ENCODE peak calls at places on chromosomes 12 and 14, in five cellular contexts. O, J, P, K and E are unnamed samples. For H3K4me1, the result is how much of the 10 kb centered on the place peaks cover.

GRCh38 chr12:92899388-92900001 is 29.6 kb downstream of the EEA1 start:
- DNase-seq in J (no peak), O (no peak), P (peak), K (peak), E (no peak)

GRCh38 chr14:55328317-55328716 is 57.1 kb downstream of the FBXO34 start:
- DNase-seq in K (no peak), P (peak), J (no peak), O (no peak), E (no peak)

GRCh38 chr12:57864382-57864781 is 17.9 kb upstream of the CTDSP2 start:
- DNase-seq in K (no peak), O (peak), J (no peak), P (no peak), E (no peak)

GRCh38 chr12:49021292-49021915 is 2.8 kb upstream of the PRKAG1 start:
- DNase-seq in O (peak), K (no peak), J (no peak), P (no peak), E (no peak)

GRCh38 chr12:109695420-109695819 is 18.2 kb upstream of the FAM222A start:
- DNase-seq in P (no peak), K (no peak), J (no peak), O (no peak), E (no peak)

GRCh38 chr12:121748218-121748570 is 35.6 kb downstream of the TMEM120B start:
- DNase-seq in J (peak), O (peak), P (no peak), K (no peak), E (no peak)

GRCh38 chr14:79693935-79694334 is 517.4 kb downstream of the DIO2 start:
- DNase-seq in J (no peak), K (no peak), O (no peak), P (no peak), E (no peak)

GRCh38 chr12:111034911-111035577 is 114.7 kb upstream of the MYL2 start:
- DNase-seq in P (no peak), J (peak), O (peak), K (no peak), E (peak)

GRCh38 chr14:103705158-103705523 is 10.1 kb downstream of the XRCC3 start:
- DNase-seq in J (no peak), O (no peak), K (peak), P (no peak), E (no peak)

DNA sequence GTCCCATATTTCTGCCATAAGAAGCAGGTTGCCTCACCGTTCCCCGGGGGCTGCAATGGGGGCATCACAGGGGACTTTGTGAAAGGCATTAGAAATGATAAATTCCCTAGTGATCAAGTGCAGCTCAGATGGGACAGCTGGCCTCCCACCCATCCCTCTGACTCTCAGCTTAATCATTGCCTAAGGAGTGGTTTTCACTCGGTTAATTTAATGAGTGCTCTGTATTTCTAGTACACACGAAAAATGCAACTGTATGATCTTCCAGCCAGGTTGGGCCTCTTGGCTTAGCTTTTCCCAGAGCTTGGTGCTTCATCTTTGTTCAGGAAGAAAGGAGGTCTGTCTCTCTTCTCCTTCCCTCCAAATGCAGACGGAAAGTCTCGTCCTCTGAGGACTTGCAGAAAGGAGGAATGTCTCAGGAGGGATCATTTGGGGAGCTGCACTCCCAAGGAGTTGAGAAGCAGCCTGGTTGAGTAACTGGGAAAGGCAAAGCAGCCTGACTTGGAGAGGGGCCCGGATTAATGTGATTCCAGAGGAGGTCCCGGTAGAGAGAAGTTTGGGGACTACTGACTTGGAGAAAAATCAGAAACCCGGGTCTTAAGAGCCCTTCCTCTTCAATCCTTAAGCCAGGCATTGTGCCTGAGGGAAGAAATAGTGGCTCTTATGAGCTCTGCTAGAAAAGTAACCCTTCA is 7.2 kb downstream of the CD9 start:
- DNase-seq in P (no peak), K (no peak), J (no peak), O (no peak), E (no peak)
- H3K4me1 ChIP-seq in P (under half), K (under half), J (under half), O (under half), E (under half)

DNA sequence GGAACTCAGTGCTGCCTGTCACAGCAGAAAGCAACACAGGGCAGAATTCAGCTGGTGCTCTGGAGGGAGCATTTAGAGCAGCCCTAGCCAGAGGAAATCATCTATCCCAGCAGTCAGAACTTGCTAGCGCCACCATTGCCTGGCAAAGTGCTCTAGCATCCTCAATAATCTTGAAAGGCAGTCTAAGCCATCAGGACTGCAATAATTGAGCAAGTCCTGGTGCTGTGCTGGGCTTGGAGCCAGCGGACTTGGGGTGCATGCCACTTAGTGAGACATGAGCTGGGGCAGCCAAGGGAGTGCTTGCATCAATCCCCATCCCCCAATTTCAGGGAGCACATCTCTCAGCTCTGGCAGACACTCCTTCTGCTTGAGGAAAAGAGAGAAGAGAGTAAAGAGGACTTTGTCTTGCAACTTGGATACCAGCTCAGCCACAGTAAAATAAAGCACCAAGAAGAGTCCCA is 44.7 kb upstream of the ZDHHC17 start:
- DNase-seq in O (no peak), K (no peak), P (no peak), J (no peak), E (no peak)
- H3K14ac ChIP-seq in O (no peak), K (peak), P (peak), J (no peak), E (no peak)

GRCh38 chr14:61584258-61584657 is 111.1 kb upstream of the HIF1A start:
- DNase-seq in O (no peak), K (no peak), P (peak), J (no peak), E (no peak)
- H2BK12ac ChIP-seq in O (no peak), K (peak), P (no peak), J (no peak), E (no peak)

DNA sequence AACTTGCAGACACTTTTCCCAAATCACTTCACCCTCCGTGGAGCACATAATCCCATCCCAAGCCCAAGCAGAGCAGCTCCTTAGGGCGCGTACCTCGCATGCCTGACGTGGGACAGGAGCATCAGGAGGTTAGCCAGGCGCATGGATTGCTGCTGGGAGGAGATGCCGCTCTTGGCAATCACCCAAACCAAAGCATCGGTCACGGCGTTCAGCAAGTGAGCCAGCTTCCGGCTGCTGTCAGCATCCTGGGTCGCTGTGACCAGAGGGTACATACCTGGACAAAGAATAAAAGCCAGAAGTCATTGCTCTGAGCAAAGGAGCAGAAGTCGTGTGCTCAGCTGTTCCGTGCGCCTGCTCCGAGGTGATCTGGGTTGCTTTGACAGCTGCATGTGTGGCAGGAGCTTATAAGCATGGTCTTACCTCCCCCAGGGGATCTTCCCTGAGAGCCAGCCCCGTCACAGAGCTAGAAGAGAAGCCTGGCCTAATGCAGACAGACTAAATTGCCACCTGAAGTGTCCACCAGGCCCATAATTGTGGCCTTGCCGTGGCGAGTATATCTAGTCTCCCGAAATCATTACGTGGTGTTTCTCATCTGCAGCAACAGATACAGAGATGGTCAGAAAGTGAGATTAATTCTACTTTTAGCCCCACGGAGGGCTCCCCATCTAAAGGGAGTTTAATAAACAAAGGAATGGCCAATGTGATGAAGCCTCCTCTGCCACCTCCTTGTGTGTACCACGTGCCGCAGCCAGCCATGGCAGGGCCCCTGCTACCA is 59.1 kb downstream of the ESR2 start:
- DNase-seq in J (no peak), K (peak), O (no peak), P (no peak), E (no peak)
- H3K4me1 ChIP-seq in J (under half), K (under half), O (under half), P (under half), E (under half)

DNA sequence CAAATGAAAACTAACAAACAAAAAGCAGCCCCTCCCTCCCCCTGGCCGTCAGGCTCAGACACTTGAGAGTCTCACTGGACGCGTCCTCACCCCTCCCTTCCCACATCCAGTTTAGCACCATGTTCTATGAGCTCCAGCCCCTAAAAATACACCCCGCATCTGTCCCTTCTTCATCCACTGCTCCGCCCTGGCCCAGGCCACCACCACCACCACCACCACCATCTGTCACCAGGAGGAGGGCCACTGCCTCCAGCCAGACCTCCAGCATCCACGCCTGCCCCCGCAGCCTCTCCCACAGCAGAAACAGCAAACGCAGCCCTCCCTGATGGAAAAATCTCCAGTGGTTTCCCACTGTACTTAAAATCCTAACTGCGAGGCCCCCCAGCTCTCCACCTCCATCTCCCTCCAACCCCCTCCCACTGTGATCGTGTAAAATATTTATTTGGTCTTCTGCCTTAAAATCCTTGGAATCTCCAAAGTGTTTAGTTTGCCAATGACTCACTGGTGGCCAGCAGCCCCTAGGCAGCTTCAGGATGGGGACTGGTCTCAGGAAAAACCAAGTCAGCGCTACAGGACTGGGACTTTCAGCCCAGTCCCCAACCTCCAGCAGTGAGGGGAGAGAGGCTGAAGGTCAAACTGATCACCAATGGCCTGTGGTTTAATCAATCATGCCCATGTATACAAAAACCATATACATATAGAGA is 95.0 kb downstream of the SCARB1 start:
- DNase-seq in P (peak), K (peak), J (no peak), O (no peak), E (no peak)
- H3K14ac ChIP-seq in P (no peak), K (no peak), J (no peak), O (no peak), E (no peak)

GRCh38 chr12:13841358-13841757 is 140.0 kb downstream of the GRIN2B start:
- DNase-seq in O (no peak), J (no peak), K (no peak), P (no peak), E (no peak)
- H2BK12ac ChIP-seq in O (no peak), J (no peak), K (no peak), P (no peak), E (no peak)

GRCh38 chr14:75540479-75540851 is 18.2 kb downstream of the BATF start:
- DNase-seq in P (no peak), O (no peak), J (no peak), K (no peak), E (no peak)
- H3K4me1 ChIP-seq in P (under half), O (under half), J (under half), K (under half), E (under half)

GRCh38 chr14:75448209-75448608 is 20.4 kb downstream of the JDP2 start:
- DNase-seq in J (no peak), O (no peak), P (no peak), K (no peak), E (no peak)

GRCh38 chr14:75446447-75446846 is 18.6 kb downstream of the JDP2 start:
- DNase-seq in J (no peak), O (no peak), P (no peak), K (no peak), E (no peak)

GRCh38 chr14:75450381-75451276 is 22.8 kb downstream of the JDP2 start:
- DNase-seq in K (no peak), O (no peak), J (no peak), P (no peak), E (no peak)

GRCh38 chr14:75452324-75452723 is 24.5 kb downstream of the JDP2 start:
- DNase-seq in P (no peak), K (no peak), O (no peak), J (no peak), E (no peak)

GRCh38 chr14:75449703-75450102 is 21.9 kb downstream of the JDP2 start:
- DNase-seq in K (no peak), O (no peak), J (no peak), P (no peak), E (no peak)
- H3K14ac ChIP-seq in K (no peak), O (no peak), J (no peak), P (no peak), E (no peak)

DNA sequence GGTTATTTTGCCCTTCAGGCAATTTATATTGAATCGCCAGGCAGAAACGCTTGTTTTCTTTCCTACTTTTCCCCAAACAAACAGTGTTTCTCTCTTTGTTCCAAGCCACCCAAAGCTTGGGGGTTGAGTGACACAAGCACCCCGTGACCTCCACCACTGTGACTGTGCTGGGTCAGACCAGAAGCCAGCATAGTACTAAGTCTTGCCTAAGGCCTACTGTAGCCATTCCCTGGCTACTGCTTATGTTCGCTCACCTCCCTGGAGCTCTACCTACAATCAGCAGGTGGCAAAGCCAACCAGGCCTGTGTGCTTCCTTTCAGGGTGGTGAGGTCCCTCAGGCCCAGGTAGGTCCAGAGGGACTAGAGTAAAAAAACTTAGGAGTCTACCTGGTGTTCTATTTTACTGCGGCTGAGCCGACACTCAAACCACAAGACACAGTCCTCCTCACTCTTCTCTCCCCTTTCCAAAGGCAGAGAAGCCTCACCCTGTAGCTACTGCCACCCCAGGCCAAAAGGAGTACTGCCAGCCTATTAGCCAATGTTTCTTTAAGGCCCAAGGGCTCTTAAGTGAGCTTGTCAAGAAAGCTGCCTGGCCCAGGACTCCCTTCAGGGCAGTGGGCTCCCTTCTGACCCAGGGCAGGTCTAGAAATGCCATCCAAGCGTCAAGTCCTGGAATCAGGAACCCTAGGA is 411.8 kb upstream of the MIS18BP1 start:
- DNase-seq in P (no peak), K (no peak), J (peak), O (peak), E (no peak)
- H2BK12ac ChIP-seq in P (no peak), K (no peak), J (no peak), O (no peak), E (no peak)

DNA sequence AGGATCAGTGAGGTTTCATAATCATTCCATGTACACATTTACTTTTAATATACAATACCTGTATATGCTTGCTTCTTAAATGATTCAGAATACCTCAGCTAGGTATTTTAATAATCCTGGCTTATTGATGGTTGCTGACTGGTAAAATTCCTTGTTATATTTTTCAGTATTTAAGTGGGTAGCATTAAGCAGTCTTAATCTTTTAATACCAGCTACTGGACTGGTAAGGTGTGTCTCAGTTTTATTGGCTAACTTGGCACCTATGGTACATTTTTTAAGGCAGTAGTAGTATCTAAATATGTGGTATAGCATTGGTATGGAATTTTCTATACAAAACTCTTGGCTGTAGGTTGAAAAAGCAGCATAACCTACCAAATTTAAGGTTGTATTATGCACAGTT is 96.6 kb downstream of the RAD52 start:
- DNase-seq in K (no peak), O (no peak), J (no peak), P (no peak), E (no peak)
- H3K4me1 ChIP-seq in K (under half), O (under half), J (under half), P (under half), E (under half)